ENCODE peak calls at places on chromosomes 6 and 20, in six cellular contexts. L is upper lobe of left lung, B is A549, X is GM12878, G is HepG2, H is K562. N is an unnamed sample.

GRCh38 chr6:20632696-20633095 is 98.4 kb downstream of the CDKAL1 start:
- ATAC-seq in X (no peak), H (no peak), B (no peak), G (no peak), L (no peak), N (no peak)

GRCh38 chr6:38588631-38589366 is 50.9 kb downstream of the BTBD9 start:
- ATAC-seq in G (no peak), B (no peak), X (no peak), L (no peak), H (no peak), N (no peak)

GRCh38 chr20:29296256-29297230 is 1960.9 kb upstream of the DEFB115 start:
- ATAC-seq in H (no peak), B (no peak), X (no peak), L (peak; percentile 54), G (no peak), N (no peak)

GRCh38 chr6:77040566-77041195 is 422.6 kb downstream of the HTR1B start:
- ATAC-seq in B (no peak), G (no peak), H (no peak), L (no peak), X (no peak), N (no peak)

GRCh38 chr6:170393807-170394399 is 87.3 kb downstream of the FAM120B start:
- ATAC-seq in L (no peak), B (no peak), H (no peak), X (no peak), G (peak; percentile 27), N (no peak)

GRCh38 chr6:10411915-10412164 is 3.0 kb downstream of the TFAP2A start:
- ATAC-seq in H (no peak), B (no peak), G (peak; percentile 24), L (no peak), X (no peak), N (no peak)

GRCh38 chr6:149166747-149167146 is 150.8 kb upstream of the TAB2 start:
- ATAC-seq in L (no peak), H (no peak), X (no peak), G (no peak), B (no peak), N (no peak)

GRCh38 chr6:152173321-152173720 is 365.8 kb downstream of the ESR1 start:
- ATAC-seq in X (no peak), L (no peak), G (no peak), H (no peak), B (no peak), N (no peak)

GRCh38 chr6:24252215-24252614 is 105.6 kb downstream of the DCDC2 start:
- ATAC-seq in X (no peak), G (no peak), L (no peak), B (no peak), H (no peak), N (no peak)

GRCh38 chr20:9507544-9508239 is 6.7 kb upstream of the LAMP5 start:
- ATAC-seq in L (no peak), H (no peak), X (no peak), B (no peak), G (peak; percentile 21), N (no peak)

GRCh38 chr20:38178065-38178471 is 13.0 kb upstream of the TGM2 start:
- ATAC-seq in L (no peak), H (no peak), B (no peak), G (peak; percentile 15), X (no peak), N (peak; percentile 60)

GRCh38 chr20:36548704-36549627 is 7.6 kb downstream of the MYL9 start:
- ATAC-seq in X (no peak), G (no peak), H (no peak), B (no peak), L (no peak), N (no peak)

GRCh38 chr6:135319819-135320218 is 138.7 kb downstream of the MYB start:
- ATAC-seq in X (no peak), L (no peak), H (no peak), G (no peak), B (no peak), N (no peak)

GRCh38 chr6:111838749-111839484 is 34.3 kb downstream of the FYN start:
- ATAC-seq in H (no peak), X (peak; percentile 51), G (no peak), L (no peak), B (no peak), N (no peak)

GRCh38 chr6:25277857-25278256 is 1.3 kb upstream of the CARMIL1 start:
- ATAC-seq in G (no peak), X (no peak), H (no peak), B (no peak), L (no peak), N (no peak)

GRCh38 chr6:56440551-56440981 is 193.2 kb upstream of the COL21A1 start:
- ATAC-seq in B (no peak), X (no peak), H (no peak), L (no peak), G (no peak), N (no peak)

GRCh38 chr6:2999005-2999620 is 581 bp upstream of the NQO2 start:
- ATAC-seq in X (peak; percentile 44), G (peak; percentile 67), H (peak; percentile 42), L (peak; percentile 49), B (peak; percentile 65), N (peak; percentile 83)

GRCh38 chr6:169530762-169531143 is 171.1 kb downstream of the WDR27 start:
- ATAC-seq in X (no peak), H (no peak), B (peak; percentile 23), L (no peak), G (no peak), N (no peak)

GRCh38 chr6:166588691-166589333 is 2.3 kb upstream of the RAMACL start:
- ATAC-seq in L (no peak), X (peak; percentile 55), H (no peak), G (no peak), B (no peak), N (peak; percentile 39)

GRCh38 chr6:53239526-53239925 is 90.9 kb upstream of the GCM1 start:
- ATAC-seq in G (no peak), H (no peak), X (peak; percentile 81), L (no peak), B (no peak), N (no peak)

GRCh38 chr6:27126046-27126814 is 121.3 kb upstream of the PRSS16 start:
- ATAC-seq in G (no peak), L (no peak), X (no peak), B (no peak), H (no peak), N (no peak)

GRCh38 chr6:3501826-3502505 is 45.1 kb upstream of the SLC22A23 start:
- ATAC-seq in G (peak; percentile 59), X (no peak), H (no peak), L (no peak), B (no peak), N (no peak)

GRCh38 chr6:119985952-119986736 is 636.6 kb upstream of the MAN1A1 start:
- ATAC-seq in G (peak; percentile 25), L (no peak), B (no peak), X (peak; percentile 15), H (peak; percentile 61), N (no peak)

GRCh38 chr6:14190596-14191224 is 73.1 kb downstream of the CD83 start:
- ATAC-seq in X (no peak), G (no peak), L (no peak), B (no peak), H (no peak), N (no peak)

GRCh38 chr6:36906539-36906938 is 20.8 kb downstream of the C6orf89 start:
- ATAC-seq in G (no peak), B (no peak), L (peak; percentile 85), X (no peak), H (no peak), N (no peak)

GRCh38 chr6:98924647-98925046 is 23.1 kb downstream of the FBXL4 start:
- ATAC-seq in G (no peak), H (no peak), B (no peak), L (no peak), X (no peak), N (no peak)

GRCh38 chr20:6466065-6466810 is 301.2 kb upstream of the BMP2 start:
- ATAC-seq in X (no peak), G (peak; percentile 91), H (no peak), B (no peak), L (no peak), N (no peak)

GRCh38 chr20:43513298-43514061 is 6.0 kb downstream of the L3MBTL1 start:
- ATAC-seq in X (peak; percentile 3), L (no peak), B (peak; percentile 58), G (peak; percentile 92), H (no peak), N (no peak)

GRCh38 chr6:129644567-129645015 is 65.4 kb downstream of the ARHGAP18 start:
- ATAC-seq in H (no peak), G (peak; percentile 53), X (no peak), B (peak; percentile 34), L (no peak), N (no peak)
- TF ChIP-seq EP300 in H (no peak), G (peak; percentile 93), X (no peak), B (peak; percentile 36), L (no peak), N (no peak)

DNA sequence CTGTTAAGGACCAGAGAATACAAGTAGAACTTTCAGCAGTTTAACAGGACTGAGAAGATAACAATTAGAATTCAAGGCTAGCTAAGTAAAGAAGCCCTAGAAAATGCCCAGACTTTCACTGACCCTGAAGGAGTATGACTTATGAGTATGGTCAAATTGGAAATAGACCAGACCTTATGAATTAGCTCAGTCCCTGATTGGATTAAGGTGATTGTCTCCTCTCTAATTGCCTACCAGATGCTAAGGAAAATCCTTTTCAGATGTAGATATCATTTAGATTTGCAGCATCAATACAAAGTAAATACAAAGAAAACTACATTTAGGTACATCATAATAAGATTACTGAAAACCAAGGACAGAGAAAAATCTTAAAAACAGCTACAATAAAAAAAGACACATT is 58.9 kb downstream of the CNR1 start:
- ATAC-seq in L (no peak), B (no peak), X (no peak), H (no peak), G (no peak), N (no peak)
- TF ChIP-seq EP300 in L (no peak), B (no peak), X (no peak), H (no peak), G (no peak), N (no peak)

GRCh38 chr6:30571085-30572077 is at the start of gene ABCF1:
- ATAC-seq in X (peak; percentile 94), G (peak; percentile 92), B (peak; percentile 95), L (peak; percentile 100), H (peak; percentile 95), N (peak; percentile 99)
- TF ChIP-seq EP300 in X (peak; percentile 23), G (peak; percentile 26), B (no peak), L (no peak), H (peak; percentile 41), N (no peak)

GRCh38 chr20:665276-665675 is 10.3 kb downstream of the SCRT2 start:
- ATAC-seq in L (no peak), H (no peak), X (no peak), G (no peak), B (no peak), N (no peak)

GRCh38 chr20:662289-663192 is 9.5 kb upstream of the SRXN1 start:
- ATAC-seq in B (no peak), H (no peak), G (no peak), X (no peak), L (peak; percentile 24), N (no peak)

GRCh38 chr20:664151-664550 is 11.2 kb upstream of the SRXN1 start:
- ATAC-seq in G (no peak), L (no peak), B (no peak), H (no peak), X (no peak), N (no peak)

GRCh38 chr20:663315-664090 is 10.5 kb upstream of the SRXN1 start:
- ATAC-seq in L (no peak), G (no peak), B (no peak), X (no peak), H (no peak), N (no peak)

GRCh38 chr20:664576-664975 is 11.0 kb downstream of the SCRT2 start:
- ATAC-seq in H (no peak), G (no peak), X (no peak), L (no peak), B (no peak), N (no peak)
- TF ChIP-seq EP300 in H (no peak), G (no peak), X (no peak), L (no peak), B (no peak), N (no peak)

N was measured in gastroesophageal sphincter.